ENCODE peak calls at places on chromosomes 12 and 14, in eight cellular contexts. One of them, this sample, is unnamed.

GRCh38 chr14:90624732-90625444 is 191.3 kb downstream of the TTC7B start:
- DNase-seq in ovary: no peak
- DNase-seq in activated T-helper 1 cell treated with Interleukin-2 at 50 U/mL for 16 hours: no peak
- DNase-seq in fibroblast of pulmonary artery: peak
- DNase-seq in BJ: no peak
- DNase-seq in H9: peak
- DNase-seq in heart left ventricle: no peak
- DNase-seq in GM12865: no peak
- DNase-seq in this sample: peak

GRCh38 chr12:52215587-52216031 is 17.4 kb upstream of the KRT7 start:
- DNase-seq in ovary: no peak
- DNase-seq in activated T-helper 1 cell treated with Interleukin-2 at 50 U/mL for 16 hours: no peak
- DNase-seq in fibroblast of pulmonary artery: no peak
- DNase-seq in BJ: no peak
- DNase-seq in H9: no peak
- DNase-seq in heart left ventricle: no peak
- DNase-seq in GM12865: no peak
- DNase-seq in this sample: peak

GRCh38 chr12:77328326-77328725 is 263.0 kb upstream of the E2F7 start:
- DNase-seq in ovary: no peak
- DNase-seq in activated T-helper 1 cell treated with Interleukin-2 at 50 U/mL for 16 hours: no peak
- DNase-seq in fibroblast of pulmonary artery: no peak
- DNase-seq in BJ: no peak
- DNase-seq in H9: no peak
- DNase-seq in heart left ventricle: no peak
- DNase-seq in GM12865: no peak
- DNase-seq in this sample: no peak

GRCh38 chr12:132078190-132078589 is 65.9 kb downstream of the DDX51 start:
- DNase-seq in ovary: peak
- DNase-seq in activated T-helper 1 cell treated with Interleukin-2 at 50 U/mL for 16 hours: no peak
- DNase-seq in fibroblast of pulmonary artery: peak
- DNase-seq in BJ: peak
- DNase-seq in H9: no peak
- DNase-seq in heart left ventricle: no peak
- DNase-seq in GM12865: no peak
- DNase-seq in this sample: no peak

GRCh38 chr12:13851828-13852227 is 129.6 kb downstream of the GRIN2B start:
- DNase-seq in ovary: no peak
- DNase-seq in activated T-helper 1 cell treated with Interleukin-2 at 50 U/mL for 16 hours: no peak
- DNase-seq in fibroblast of pulmonary artery: no peak
- DNase-seq in BJ: no peak
- DNase-seq in H9: peak
- DNase-seq in heart left ventricle: no peak
- DNase-seq in GM12865: no peak
- DNase-seq in this sample: peak

GRCh38 chr12:123171967-123172366 is 21.1 kb upstream of the PITPNM2 start:
- DNase-seq in ovary: no peak
- DNase-seq in activated T-helper 1 cell treated with Interleukin-2 at 50 U/mL for 16 hours: no peak
- DNase-seq in fibroblast of pulmonary artery: no peak
- DNase-seq in BJ: no peak
- DNase-seq in H9: no peak
- DNase-seq in heart left ventricle: no peak
- DNase-seq in GM12865: no peak
- DNase-seq in this sample: no peak

GRCh38 chr12:24728366-24728765 is 220.5 kb downstream of the BCAT1 start:
- DNase-seq in ovary: no peak
- DNase-seq in activated T-helper 1 cell treated with Interleukin-2 at 50 U/mL for 16 hours: no peak
- DNase-seq in fibroblast of pulmonary artery: peak
- DNase-seq in BJ: no peak
- DNase-seq in H9: no peak
- DNase-seq in heart left ventricle: no peak
- DNase-seq in GM12865: peak
- DNase-seq in this sample: peak

GRCh38 chr12:85179680-85180300 is 100.2 kb upstream of the ALX1 start:
- DNase-seq in ovary: no peak
- DNase-seq in activated T-helper 1 cell treated with Interleukin-2 at 50 U/mL for 16 hours: no peak
- DNase-seq in fibroblast of pulmonary artery: peak
- DNase-seq in BJ: no peak
- DNase-seq in H9: no peak
- DNase-seq in heart left ventricle: no peak
- DNase-seq in GM12865: no peak
- DNase-seq in this sample: no peak

GRCh38 chr12:467591-467990 is 7.9 kb downstream of the B4GALNT3 start:
- DNase-seq in ovary: no peak
- DNase-seq in activated T-helper 1 cell treated with Interleukin-2 at 50 U/mL for 16 hours: no peak
- DNase-seq in fibroblast of pulmonary artery: no peak
- DNase-seq in BJ: no peak
- DNase-seq in H9: no peak
- DNase-seq in heart left ventricle: no peak
- DNase-seq in GM12865: no peak
- DNase-seq in this sample: no peak

GRCh38 chr14:88426271-88426670 is 40.8 kb downstream of the SPATA7 start:
- DNase-seq in ovary: no peak
- DNase-seq in activated T-helper 1 cell treated with Interleukin-2 at 50 U/mL for 16 hours: no peak
- DNase-seq in fibroblast of pulmonary artery: peak
- DNase-seq in BJ: no peak
- DNase-seq in H9: no peak
- DNase-seq in heart left ventricle: no peak
- DNase-seq in GM12865: no peak
- DNase-seq in this sample: no peak

GRCh38 chr14:105155681-105156413 is 12.7 kb downstream of the JAG2 start:
- DNase-seq in ovary: no peak
- DNase-seq in activated T-helper 1 cell treated with Interleukin-2 at 50 U/mL for 16 hours: no peak
- DNase-seq in fibroblast of pulmonary artery: no peak
- DNase-seq in BJ: no peak
- DNase-seq in H9: no peak
- DNase-seq in heart left ventricle: no peak
- DNase-seq in GM12865: no peak
- DNase-seq in this sample: no peak

GRCh38 chr12:20445693-20446092 is 77.4 kb downstream of the PDE3A start:
- DNase-seq in ovary: no peak
- DNase-seq in activated T-helper 1 cell treated with Interleukin-2 at 50 U/mL for 16 hours: no peak
- DNase-seq in fibroblast of pulmonary artery: peak
- DNase-seq in BJ: no peak
- DNase-seq in H9: no peak
- DNase-seq in heart left ventricle: peak
- DNase-seq in GM12865: no peak
- DNase-seq in this sample: no peak

GRCh38 chr12:20492251-20492728 is 124.0 kb downstream of the PDE3A start:
- DNase-seq in ovary: no peak
- DNase-seq in activated T-helper 1 cell treated with Interleukin-2 at 50 U/mL for 16 hours: no peak
- DNase-seq in fibroblast of pulmonary artery: peak
- DNase-seq in BJ: no peak
- DNase-seq in H9: no peak
- DNase-seq in heart left ventricle: no peak
- DNase-seq in GM12865: peak
- DNase-seq in this sample: peak

GRCh38 chr14:101761881-101762529 is 496 bp downstream of the PPP2R5C start:
- DNase-seq in ovary: peak
- DNase-seq in activated T-helper 1 cell treated with Interleukin-2 at 50 U/mL for 16 hours: peak
- DNase-seq in fibroblast of pulmonary artery: no peak
- DNase-seq in BJ: no peak
- DNase-seq in H9: no peak
- DNase-seq in heart left ventricle: peak
- DNase-seq in GM12865: peak
- DNase-seq in this sample: no peak

GRCh38 chr14:20775043-20775442 is 6.0 kb upstream of the RNASE6 start:
- DNase-seq in ovary: no peak
- DNase-seq in activated T-helper 1 cell treated with Interleukin-2 at 50 U/mL for 16 hours: no peak
- DNase-seq in fibroblast of pulmonary artery: no peak
- DNase-seq in BJ: no peak
- DNase-seq in H9: no peak
- DNase-seq in heart left ventricle: no peak
- DNase-seq in GM12865: no peak
- DNase-seq in this sample: no peak

GRCh38 chr12:89349814-89350213 is 2.5 kb downstream of the DUSP6 start:
- DNase-seq in ovary: no peak
- DNase-seq in activated T-helper 1 cell treated with Interleukin-2 at 50 U/mL for 16 hours: no peak
- DNase-seq in fibroblast of pulmonary artery: peak
- DNase-seq in BJ: no peak
- DNase-seq in H9: peak
- DNase-seq in heart left ventricle: peak
- DNase-seq in GM12865: no peak
- DNase-seq in this sample: peak

GRCh38 chr12:68870443-68870842 is 62.5 kb downstream of the MDM2 start:
- DNase-seq in ovary: no peak
- DNase-seq in activated T-helper 1 cell treated with Interleukin-2 at 50 U/mL for 16 hours: no peak
- DNase-seq in fibroblast of pulmonary artery: no peak
- DNase-seq in BJ: no peak
- DNase-seq in H9: no peak
- DNase-seq in heart left ventricle: no peak
- DNase-seq in GM12865: no peak
- DNase-seq in this sample: no peak

GRCh38 chr14:58637391-58638230 is at the start of gene DACT1:
- DNase-seq in ovary: peak
- DNase-seq in activated T-helper 1 cell treated with Interleukin-2 at 50 U/mL for 16 hours: no peak
- DNase-seq in fibroblast of pulmonary artery: peak
- DNase-seq in BJ: no peak
- DNase-seq in H9: peak
- DNase-seq in heart left ventricle: peak
- DNase-seq in GM12865: peak
- DNase-seq in this sample: peak

GRCh38 chr14:69749956-69750355 is 17.0 kb upstream of the SRSF5 start:
- DNase-seq in ovary: no peak
- DNase-seq in activated T-helper 1 cell treated with Interleukin-2 at 50 U/mL for 16 hours: no peak
- DNase-seq in fibroblast of pulmonary artery: no peak
- DNase-seq in BJ: no peak
- DNase-seq in H9: no peak
- DNase-seq in heart left ventricle: no peak
- DNase-seq in GM12865: no peak
- DNase-seq in this sample: no peak

GRCh38 chr14:65482769-65483438 is 70.4 kb downstream of the FUT8 start:
- DNase-seq in ovary: no peak
- DNase-seq in activated T-helper 1 cell treated with Interleukin-2 at 50 U/mL for 16 hours: no peak
- DNase-seq in fibroblast of pulmonary artery: no peak
- DNase-seq in BJ: no peak
- DNase-seq in H9: no peak
- DNase-seq in heart left ventricle: no peak
- DNase-seq in GM12865: no peak
- DNase-seq in this sample: no peak

GRCh38 chr12:30345735-30346445 is 349.8 kb downstream of the IPO8 start:
- DNase-seq in ovary: no peak
- DNase-seq in activated T-helper 1 cell treated with Interleukin-2 at 50 U/mL for 16 hours: no peak
- DNase-seq in fibroblast of pulmonary artery: no peak
- DNase-seq in BJ: no peak
- DNase-seq in H9: no peak
- DNase-seq in heart left ventricle: no peak
- DNase-seq in GM12865: no peak
- DNase-seq in this sample: no peak

GRCh38 chr12:56034586-56035332 is 7.0 kb upstream of the RPS26 start:
- DNase-seq in ovary: no peak
- DNase-seq in activated T-helper 1 cell treated with Interleukin-2 at 50 U/mL for 16 hours: no peak
- DNase-seq in fibroblast of pulmonary artery: no peak
- DNase-seq in BJ: no peak
- DNase-seq in H9: no peak
- DNase-seq in heart left ventricle: no peak
- DNase-seq in GM12865: no peak
- DNase-seq in this sample: no peak

GRCh38 chr12:90013409-90013808 is 304.8 kb upstream of the ATP2B1 start:
- DNase-seq in ovary: no peak
- DNase-seq in activated T-helper 1 cell treated with Interleukin-2 at 50 U/mL for 16 hours: no peak
- DNase-seq in fibroblast of pulmonary artery: peak
- DNase-seq in BJ: no peak
- DNase-seq in H9: no peak
- DNase-seq in heart left ventricle: no peak
- DNase-seq in GM12865: peak
- DNase-seq in this sample: peak

GRCh38 chr12:67237231-67237630 is 31.9 kb upstream of the CAND1 start:
- DNase-seq in ovary: no peak
- DNase-seq in activated T-helper 1 cell treated with Interleukin-2 at 50 U/mL for 16 hours: no peak
- DNase-seq in fibroblast of pulmonary artery: no peak
- DNase-seq in BJ: no peak
- DNase-seq in H9: peak
- DNase-seq in heart left ventricle: no peak
- DNase-seq in GM12865: no peak
- DNase-seq in this sample: peak

GRCh38 chr14:91202234-91202974 is 42.1 kb downstream of the GPR68 start:
- DNase-seq in ovary: no peak
- DNase-seq in activated T-helper 1 cell treated with Interleukin-2 at 50 U/mL for 16 hours: no peak
- DNase-seq in fibroblast of pulmonary artery: peak
- DNase-seq in BJ: no peak
- DNase-seq in H9: no peak
- DNase-seq in heart left ventricle: peak
- DNase-seq in GM12865: no peak
- DNase-seq in this sample: no peak

GRCh38 chr14:83713736-83714135 is 1816.2 kb upstream of the FLRT2 start:
- DNase-seq in ovary: no peak
- DNase-seq in activated T-helper 1 cell treated with Interleukin-2 at 50 U/mL for 16 hours: no peak
- DNase-seq in fibroblast of pulmonary artery: no peak
- DNase-seq in BJ: no peak
- DNase-seq in H9: no peak
- DNase-seq in heart left ventricle: no peak
- DNase-seq in GM12865: no peak
- DNase-seq in this sample: no peak

GRCh38 chr14:86501611-86502010 is 971.7 kb downstream of the FLRT2 start:
- DNase-seq in ovary: no peak
- DNase-seq in activated T-helper 1 cell treated with Interleukin-2 at 50 U/mL for 16 hours: no peak
- DNase-seq in fibroblast of pulmonary artery: no peak
- DNase-seq in BJ: no peak
- DNase-seq in H9: no peak
- DNase-seq in heart left ventricle: no peak
- DNase-seq in GM12865: no peak
- DNase-seq in this sample: no peak